ENCODE peak calls at places on chromosome 9, in seven cellular contexts. One of them, this sample, is unnamed.

GRCh38 chr9:137453643-137454081 is 5.5 kb downstream of the NSMF start:
- DNase-seq in transverse colon: peak
- DNase-seq in A549: peak
- DNase-seq in sigmoid colon: peak
- DNase-seq in H1: peak
- DNase-seq in HepG2: peak
- DNase-seq in tibial nerve: peak
- DNase-seq in this sample: peak

GRCh38 chr9:70478963-70479641 is 64.6 kb upstream of the KLF9 start:
- DNase-seq in HepG2: no peak
- DNase-seq in tibial nerve: peak
- DNase-seq in transverse colon: peak
- DNase-seq in sigmoid colon: peak
- DNase-seq in A549: no peak
- DNase-seq in H1: no peak
- DNase-seq in this sample: no peak

GRCh38 chr9:136962701-136963248 is 10.7 kb downstream of the LCN12 start:
- DNase-seq in HepG2: no peak
- DNase-seq in H1: no peak
- DNase-seq in A549: no peak
- DNase-seq in transverse colon: no peak
- DNase-seq in sigmoid colon: no peak
- DNase-seq in tibial nerve: no peak
- DNase-seq in this sample: no peak

GRCh38 chr9:88754452-88754851 is 219.5 kb downstream of the NXNL2 start:
- DNase-seq in tibial nerve: no peak
- DNase-seq in HepG2: no peak
- DNase-seq in A549: no peak
- DNase-seq in H1: no peak
- DNase-seq in sigmoid colon: no peak
- DNase-seq in transverse colon: no peak
- DNase-seq in this sample: no peak

GRCh38 chr9:124501771-124502320 is 5.4 kb downstream of the NR5A1 start:
- DNase-seq in HepG2: no peak
- DNase-seq in sigmoid colon: no peak
- DNase-seq in H1: no peak
- DNase-seq in A549: no peak
- DNase-seq in tibial nerve: no peak
- DNase-seq in transverse colon: no peak
- DNase-seq in this sample: no peak

GRCh38 chr9:125522328-125522725 is 184.7 kb downstream of the MAPKAP1 start:
- DNase-seq in HepG2: no peak
- DNase-seq in H1: no peak
- DNase-seq in A549: no peak
- DNase-seq in tibial nerve: no peak
- DNase-seq in sigmoid colon: no peak
- DNase-seq in transverse colon: peak
- DNase-seq in this sample: no peak

GRCh38 chr9:129656795-129657390 is 8.6 kb upstream of the PRRX2 start:
- DNase-seq in sigmoid colon: no peak
- DNase-seq in transverse colon: no peak
- DNase-seq in H1: no peak
- DNase-seq in A549: peak
- DNase-seq in HepG2: peak
- DNase-seq in tibial nerve: no peak
- DNase-seq in this sample: no peak

GRCh38 chr9:107784235-107784958 is 294.8 kb upstream of the KLF4 start:
- DNase-seq in H1: no peak
- DNase-seq in HepG2: no peak
- DNase-seq in A549: no peak
- DNase-seq in sigmoid colon: peak
- DNase-seq in transverse colon: no peak
- DNase-seq in tibial nerve: peak
- DNase-seq in this sample: peak

GRCh38 chr9:5951686-5952211 is 61.1 kb downstream of the MLANA start:
- DNase-seq in sigmoid colon: no peak
- DNase-seq in tibial nerve: no peak
- DNase-seq in transverse colon: no peak
- DNase-seq in H1: no peak
- DNase-seq in HepG2: no peak
- DNase-seq in A549: no peak
- DNase-seq in this sample: no peak

GRCh38 chr9:96136992-96137665 is 164.8 kb downstream of the HSD17B3 start:
- DNase-seq in H1: no peak
- DNase-seq in sigmoid colon: peak
- DNase-seq in tibial nerve: peak
- DNase-seq in A549: no peak
- DNase-seq in HepG2: no peak
- DNase-seq in transverse colon: peak
- DNase-seq in this sample: peak

GRCh38 chr9:35829084-35829763 is at the start of gene TMEM8B:
- DNase-seq in A549: peak
- DNase-seq in sigmoid colon: peak
- DNase-seq in tibial nerve: peak
- DNase-seq in HepG2: peak
- DNase-seq in transverse colon: peak
- DNase-seq in H1: no peak
- DNase-seq in this sample: peak

GRCh38 chr9:122212473-122213004 is 16.2 kb downstream of the LHX6 start:
- DNase-seq in A549: no peak
- DNase-seq in tibial nerve: no peak
- DNase-seq in HepG2: no peak
- DNase-seq in sigmoid colon: peak
- DNase-seq in transverse colon: no peak
- DNase-seq in H1: no peak
- DNase-seq in this sample: no peak

GRCh38 chr9:128412120-128412790 is 8.4 kb upstream of the CERCAM start:
- DNase-seq in HepG2: peak
- DNase-seq in transverse colon: peak
- DNase-seq in A549: peak
- DNase-seq in sigmoid colon: no peak
- DNase-seq in H1: peak
- DNase-seq in tibial nerve: peak
- DNase-seq in this sample: no peak

GRCh38 chr9:6147847-6148246 is 67.8 kb upstream of the IL33 start:
- DNase-seq in A549: no peak
- DNase-seq in sigmoid colon: no peak
- DNase-seq in H1: no peak
- DNase-seq in transverse colon: no peak
- DNase-seq in HepG2: no peak
- DNase-seq in tibial nerve: no peak
- DNase-seq in this sample: no peak

GRCh38 chr9:126957687-126958053 is 43.1 kb downstream of the RALGPS1 start:
- DNase-seq in H1: no peak
- DNase-seq in HepG2: no peak
- DNase-seq in tibial nerve: no peak
- DNase-seq in sigmoid colon: no peak
- DNase-seq in transverse colon: no peak
- DNase-seq in A549: no peak
- DNase-seq in this sample: no peak

GRCh38 chr9:34551751-34552605 is 29.2 kb upstream of the ENHO start:
- DNase-seq in tibial nerve: no peak
- DNase-seq in HepG2: no peak
- DNase-seq in sigmoid colon: peak
- DNase-seq in A549: no peak
- DNase-seq in transverse colon: no peak
- DNase-seq in H1: no peak
- DNase-seq in this sample: no peak

GRCh38 chr9:23821400-23822181 is 4.4 kb downstream of the ELAVL2 start:
- DNase-seq in transverse colon: peak
- DNase-seq in sigmoid colon: no peak
- DNase-seq in H1: no peak
- DNase-seq in tibial nerve: no peak
- DNase-seq in HepG2: no peak
- DNase-seq in A549: no peak
- DNase-seq in this sample: no peak

GRCh38 chr9:128575469-128575868 is 23.1 kb downstream of the SPTAN1 start:
- DNase-seq in sigmoid colon: no peak
- DNase-seq in tibial nerve: no peak
- DNase-seq in transverse colon: peak
- DNase-seq in A549: no peak
- DNase-seq in H1: no peak
- DNase-seq in HepG2: no peak
- DNase-seq in this sample: no peak

GRCh38 chr9:127223810-127224177 is 40.8 kb upstream of the GARNL3 start:
- DNase-seq in A549: no peak
- DNase-seq in transverse colon: no peak
- DNase-seq in H1: no peak
- DNase-seq in HepG2: no peak
- DNase-seq in sigmoid colon: no peak
- DNase-seq in tibial nerve: no peak
- DNase-seq in this sample: peak

GRCh38 chr9:117160254-117160653 is 254.6 kb downstream of the ASTN2 start:
- DNase-seq in H1: no peak
- DNase-seq in sigmoid colon: no peak
- DNase-seq in A549: no peak
- DNase-seq in HepG2: no peak
- DNase-seq in transverse colon: no peak
- DNase-seq in tibial nerve: no peak
- DNase-seq in this sample: no peak

GRCh38 chr9:72131206-72131605 is 18.0 kb upstream of the GDA start:
- DNase-seq in transverse colon: no peak
- DNase-seq in HepG2: no peak
- DNase-seq in tibial nerve: no peak
- DNase-seq in A549: no peak
- DNase-seq in sigmoid colon: no peak
- DNase-seq in H1: no peak
- DNase-seq in this sample: no peak

GRCh38 chr9:72132052-72132451 is 17.2 kb upstream of the GDA start:
- DNase-seq in H1: no peak
- DNase-seq in HepG2: no peak
- DNase-seq in transverse colon: no peak
- DNase-seq in tibial nerve: no peak
- DNase-seq in A549: no peak
- DNase-seq in sigmoid colon: no peak
- DNase-seq in this sample: no peak

GRCh38 chr9:72127753-72128152 is 21.5 kb upstream of the GDA start:
- DNase-seq in transverse colon: no peak
- DNase-seq in sigmoid colon: no peak
- DNase-seq in tibial nerve: no peak
- DNase-seq in HepG2: no peak
- DNase-seq in H1: no peak
- DNase-seq in A549: no peak
- DNase-seq in this sample: no peak

GRCh38 chr9:72129271-72130156 is 19.7 kb upstream of the GDA start:
- DNase-seq in tibial nerve: no peak
- DNase-seq in HepG2: peak
- DNase-seq in transverse colon: peak
- DNase-seq in sigmoid colon: no peak
- DNase-seq in H1: no peak
- DNase-seq in A549: no peak
- DNase-seq in this sample: no peak

DNA sequence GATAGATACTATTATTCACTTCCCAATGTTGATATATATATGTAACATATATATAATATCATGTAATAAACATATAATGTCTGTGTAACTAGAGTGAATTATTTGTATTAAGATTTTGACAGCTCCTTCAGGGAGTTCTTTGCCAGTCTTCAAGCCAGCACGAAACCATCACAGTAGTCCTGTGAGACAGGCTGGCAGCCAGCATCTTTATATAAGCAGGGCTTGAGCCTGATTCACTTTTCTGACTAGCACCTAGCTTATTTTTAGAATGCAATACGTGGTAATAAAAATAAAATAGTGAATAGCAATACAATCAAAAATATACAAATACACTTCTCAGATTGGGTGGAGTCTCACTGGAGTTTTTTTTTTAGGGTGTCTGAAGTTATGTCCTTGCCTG is 20.7 kb upstream of the GDA start:
- DNase-seq in A549: no peak
- DNase-seq in H1: no peak
- DNase-seq in tibial nerve: no peak
- DNase-seq in sigmoid colon: no peak
- DNase-seq in transverse colon: peak
- DNase-seq in HepG2: no peak
- DNase-seq in this sample: no peak
- TF ChIP-seq POLR2A in A549: no peak
- TF ChIP-seq POLR2A in H1: no peak
- TF ChIP-seq POLR2A in tibial nerve: no peak
- TF ChIP-seq POLR2A in sigmoid colon: no peak
- TF ChIP-seq POLR2A in transverse colon: no peak
- TF ChIP-seq POLR2A in HepG2: no peak
- TF ChIP-seq POLR2A in this sample: no peak

GRCh38 chr9:111036946-111037743 is 1.1 kb downstream of the LPAR1 start:
- DNase-seq in transverse colon: no peak
- DNase-seq in tibial nerve: peak
- DNase-seq in H1: no peak
- DNase-seq in sigmoid colon: no peak
- DNase-seq in HepG2: no peak
- DNase-seq in A549: no peak
- DNase-seq in this sample: no peak
- H3K4me3 ChIP-seq in transverse colon: peak
- H3K4me3 ChIP-seq in tibial nerve: peak
- H3K4me3 ChIP-seq in H1: peak
- H3K4me3 ChIP-seq in sigmoid colon: peak
- H3K4me3 ChIP-seq in HepG2: peak
- H3K4me3 ChIP-seq in A549: peak
- H3K4me3 ChIP-seq in this sample: peak

GRCh38 chr9:114908104-114908621 is 22.2 kb downstream of the TNFSF8 start:
- DNase-seq in tibial nerve: no peak
- DNase-seq in sigmoid colon: no peak
- DNase-seq in H1: peak
- DNase-seq in A549: peak
- DNase-seq in transverse colon: no peak
- DNase-seq in HepG2: peak
- DNase-seq in this sample: no peak
- TF ChIP-seq EP300 in tibial nerve: no peak
- TF ChIP-seq EP300 in sigmoid colon: no peak
- TF ChIP-seq EP300 in H1: no peak
- TF ChIP-seq EP300 in A549: peak
- TF ChIP-seq EP300 in transverse colon: no peak
- TF ChIP-seq EP300 in HepG2: peak
- TF ChIP-seq EP300 in this sample: no peak

GRCh38 chr9:134135343-134136116 is at the start of gene WDR5:
- DNase-seq in sigmoid colon: peak
- DNase-seq in A549: peak
- DNase-seq in tibial nerve: peak
- DNase-seq in HepG2: peak
- DNase-seq in transverse colon: peak
- DNase-seq in H1: peak
- DNase-seq in this sample: peak
- TF ChIP-seq POLR2A in sigmoid colon: peak
- TF ChIP-seq POLR2A in A549: peak
- TF ChIP-seq POLR2A in tibial nerve: peak
- TF ChIP-seq POLR2A in HepG2: peak
- TF ChIP-seq POLR2A in transverse colon: peak
- TF ChIP-seq POLR2A in H1: peak
- TF ChIP-seq POLR2A in this sample: peak

GRCh38 chr9:87336914-87337333 is 160.7 kb upstream of the DAPK1 start:
- DNase-seq in H1: no peak
- DNase-seq in tibial nerve: no peak
- DNase-seq in transverse colon: no peak
- DNase-seq in A549: peak
- DNase-seq in sigmoid colon: no peak
- DNase-seq in HepG2: peak
- DNase-seq in this sample: peak
- H3K4me3 ChIP-seq in H1: peak
- H3K4me3 ChIP-seq in tibial nerve: peak
- H3K4me3 ChIP-seq in transverse colon: peak
- H3K4me3 ChIP-seq in A549: peak
- H3K4me3 ChIP-seq in sigmoid colon: peak
- H3K4me3 ChIP-seq in HepG2: peak
- H3K4me3 ChIP-seq in this sample: peak